ENCODE peak calls at places on chromosome 12, in nine cellular contexts. J is fibroblast of lung, H is GM23248, W is neural progenitor cell, F is GM23338, R is endothelial cell of umbilical vein, Z is H1, Q is MM.1S, M is hepatocyte. K is an unnamed sample.

GRCh38 chr12:50924131-50924438 is 28.3 kb upstream of the HIGD1C start:
- DNase-seq in F (no peak), Q (no peak), J (no peak), W (no peak), M (no peak), H (no peak), Z (no peak), R (no peak), K (no peak)

GRCh38 chr12:57153420-57153997 is 6.1 kb upstream of the LRP1-AS start:
- DNase-seq in R (no peak), Q (no peak), W (no peak), F (no peak), M (no peak), J (no peak), H (no peak), Z (no peak), K (no peak)

GRCh38 chr12:53174881-53175491 is 5.5 kb upstream of the ZNF740 start:
- DNase-seq in W (peak; percentile 59), H (peak; percentile 67), Q (peak; percentile 40), M (peak; percentile 60), Z (no peak), J (peak; percentile 17), F (peak; percentile 95), R (peak; percentile 28), K (peak; percentile 48)

GRCh38 chr12:117874842-117875434 is 93.9 kb downstream of the KSR2 start:
- DNase-seq in F (peak; percentile 90), M (peak; percentile 81), H (peak; percentile 86), W (peak; percentile 83), Z (peak; percentile 49), Q (peak; percentile 31), J (peak; percentile 42), R (peak; percentile 56), K (peak; percentile 73)

GRCh38 chr12:121294151-121294889 is 2.2 kb downstream of the CAMKK2 start:
- DNase-seq in J (no peak), Z (no peak), H (no peak), W (no peak), F (no peak), R (no peak), Q (no peak), M (no peak), K (no peak)

GRCh38 chr12:5511644-5512584 is 80.0 kb downstream of the NTF3 start:
- DNase-seq in M (peak; percentile 36), J (peak; percentile 12), Q (no peak), R (peak; percentile 26), F (peak; percentile 72), H (peak; percentile 54), Z (no peak), W (peak; percentile 62), K (peak; percentile 49)

GRCh38 chr12:71426648-71427047 is 12.9 kb upstream of the LGR5 start:
- DNase-seq in J (peak; percentile 29), W (no peak), H (peak; percentile 47), R (no peak), M (no peak), Q (no peak), Z (no peak), F (no peak), K (no peak)

GRCh38 chr12:39036060-39036459 is 130.7 kb upstream of the CPNE8 start:
- DNase-seq in M (peak; percentile 10), H (no peak), J (no peak), R (no peak), F (no peak), Z (no peak), Q (no peak), W (no peak), K (no peak)

GRCh38 chr12:55659486-55660385 is 23.0 kb downstream of the OR10P1 start:
- DNase-seq in Q (no peak), R (peak; percentile 12), J (peak; percentile 43), W (peak; percentile 49), H (peak; percentile 73), Z (no peak), F (peak; percentile 48), M (no peak), K (peak; percentile 63)

GRCh38 chr12:112218150-112218549 is 92.8 kb downstream of the TRAFD1 start:
- DNase-seq in R (no peak), H (peak; percentile 58), Q (no peak), W (no peak), F (no peak), M (no peak), J (peak; percentile 33), Z (no peak), K (no peak)

GRCh38 chr12:88529531-88530488 is 50.5 kb downstream of the KITLG start:
- DNase-seq in H (no peak), M (no peak), W (peak; percentile 20), Q (no peak), R (peak; percentile 58), Z (no peak), F (no peak), J (peak; percentile 38), K (no peak)

DNA sequence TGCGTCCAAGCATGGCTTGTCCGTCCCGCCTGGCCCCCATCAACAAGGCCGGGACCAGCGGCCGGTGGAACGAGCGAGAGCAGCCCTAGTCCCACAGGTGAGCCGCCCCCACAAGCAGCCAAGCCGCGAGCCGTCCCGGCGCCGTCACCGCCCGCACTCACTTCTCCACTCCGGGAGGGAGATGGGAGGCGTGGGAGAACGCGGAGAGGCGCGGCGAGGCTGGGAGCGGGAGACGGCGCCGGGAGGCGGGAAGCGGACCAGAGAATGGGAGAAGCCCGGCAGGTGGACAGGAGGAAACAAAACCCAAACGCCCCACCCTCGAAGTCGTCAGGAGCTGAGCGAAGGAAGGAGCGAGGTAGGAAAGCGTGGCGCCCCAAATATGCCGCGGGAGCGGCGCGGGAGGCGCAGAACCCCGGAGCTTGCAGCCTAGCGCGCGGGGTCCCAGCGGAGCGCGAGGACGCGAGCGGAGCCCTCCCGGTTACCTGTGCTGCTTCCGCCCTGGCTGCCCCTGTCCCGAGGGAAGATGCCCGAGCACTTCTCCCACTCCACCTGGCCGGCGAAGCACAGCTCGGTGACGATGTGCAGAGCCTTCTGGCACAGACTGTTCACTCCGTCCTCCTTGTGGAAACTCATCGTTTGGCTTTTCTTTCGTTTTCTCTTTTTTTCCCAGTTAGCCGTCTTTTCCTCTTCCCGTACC is 581 bp downstream of the SYT10 start:
- DNase-seq in J (peak; percentile 13), H (peak; percentile 22), M (peak; percentile 23), Z (no peak), R (no peak), Q (no peak), W (peak; percentile 51), F (peak; percentile 73), K (no peak)
- TF ChIP-seq EZH2 in J (no peak), H (no peak), M (peak; percentile 44), Z (peak; percentile 78), R (no peak), Q (no peak), W (peak; percentile 91), F (no peak), K (peak; percentile 2)

GRCh38 chr12:58832920-58833319 is 87.4 kb downstream of the LRIG3 start:
- DNase-seq in F (no peak), J (no peak), M (no peak), R (no peak), Z (no peak), H (no peak), W (no peak), Q (no peak), K (no peak)

GRCh38 chr12:58833844-58834243 is 86.5 kb downstream of the LRIG3 start:
- DNase-seq in F (no peak), H (no peak), Q (no peak), R (no peak), Z (no peak), W (no peak), M (no peak), J (no peak), K (peak; percentile 8)
- TF ChIP-seq EZH2 in F (no peak), H (no peak), Q (no peak), R (no peak), Z (no peak), W (no peak), M (no peak), J (no peak), K (no peak)

DNA sequence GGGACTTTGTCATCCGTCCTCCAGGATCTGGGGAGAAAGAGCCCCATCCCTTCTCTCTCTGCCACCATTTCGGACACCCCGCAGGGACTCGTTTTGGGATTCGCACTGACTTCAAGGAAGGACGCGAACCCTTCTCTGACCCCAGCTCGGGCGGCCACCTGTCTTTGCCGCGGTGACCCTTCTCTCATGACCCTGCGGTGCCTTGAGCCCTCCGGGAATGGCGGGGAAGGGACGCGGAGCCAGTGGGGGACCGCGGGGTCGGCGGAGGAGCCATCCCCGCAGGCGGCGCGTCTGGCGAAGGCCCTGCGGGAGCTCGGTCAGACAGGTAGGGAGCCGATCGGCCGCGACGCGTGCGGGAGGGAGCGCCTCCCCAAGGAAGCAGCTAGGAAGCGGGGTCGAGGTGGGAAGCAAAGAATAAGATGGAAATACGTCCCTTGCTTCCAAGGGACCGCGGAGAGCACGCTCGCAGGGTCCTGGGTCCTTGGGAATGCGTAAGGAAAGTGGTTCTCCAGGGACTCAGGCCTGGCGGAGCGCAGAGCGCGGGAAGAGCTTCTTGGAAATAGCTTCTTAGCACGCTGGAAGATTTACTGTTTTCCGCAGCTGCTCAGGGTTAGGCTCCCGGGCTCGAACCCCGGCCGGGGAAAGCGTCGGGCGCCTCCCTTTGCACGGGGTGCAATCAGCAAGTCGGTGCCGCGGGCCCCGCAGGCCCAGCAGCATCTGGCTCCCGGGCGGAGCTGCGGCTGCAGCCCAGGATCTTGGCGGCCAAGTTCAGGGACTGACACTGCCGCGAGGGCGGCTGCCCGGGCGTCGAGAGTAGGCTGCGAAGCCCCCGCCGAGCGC is 457 bp downstream of the SOCS2 start:
- DNase-seq in Q (no peak), H (peak; percentile 76), F (peak; percentile 79), R (peak; percentile 36), M (peak; percentile 55), J (peak; percentile 56), W (peak; percentile 53), Z (no peak), K (no peak)
- TF ChIP-seq EZH2 in Q (no peak), H (no peak), F (no peak), R (peak; percentile 92), M (peak; percentile 80), J (no peak), W (peak; percentile 96), Z (no peak), K (peak; percentile 71)

DNA sequence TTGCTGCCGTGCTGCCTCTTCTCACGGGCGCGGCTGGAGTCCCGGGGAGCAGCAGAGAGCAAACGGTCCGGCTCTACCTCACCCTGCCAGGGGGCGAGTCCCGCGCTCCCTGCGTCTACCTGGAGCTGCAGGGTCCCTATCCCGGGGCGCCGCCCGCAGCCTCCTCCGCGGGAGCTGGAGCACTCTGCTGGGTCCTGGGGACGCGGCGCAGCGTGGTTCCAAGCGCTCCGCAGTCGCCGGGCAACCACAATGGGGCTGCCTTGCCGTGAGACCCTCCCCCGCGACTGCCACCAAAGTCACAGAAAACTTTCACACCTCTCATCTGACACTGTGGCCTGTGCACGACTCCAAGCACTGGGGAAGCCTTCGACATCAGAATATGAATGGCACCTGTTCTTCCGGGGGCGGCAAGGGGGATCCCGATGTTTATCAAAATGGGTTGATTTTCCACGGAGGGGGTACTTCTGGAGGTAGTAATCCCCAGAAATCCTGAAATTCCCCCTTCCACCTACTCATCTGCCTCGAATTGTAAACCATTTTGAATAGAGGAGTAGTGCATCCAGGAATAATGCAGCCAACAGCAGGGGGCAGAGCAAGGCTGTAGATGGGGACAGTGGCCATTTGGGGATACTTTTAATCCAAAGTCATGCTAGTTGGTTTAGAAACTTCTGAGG is at the start of gene C12orf42:
- DNase-seq in Q (peak; percentile 39), F (peak; percentile 72), R (peak; percentile 5), W (peak; percentile 71), M (peak; percentile 24), Z (no peak), H (peak; percentile 47), J (no peak), K (peak; percentile 32)
- TF ChIP-seq EZH2 in Q (no peak), F (no peak), R (no peak), W (no peak), M (peak; percentile 60), Z (no peak), H (no peak), J (no peak), K (peak; percentile 62)

GRCh38 chr12:131749618-131750315 is 38.9 kb downstream of the SFSWAP start:
- DNase-seq in F (no peak), H (no peak), Z (no peak), M (no peak), J (no peak), W (no peak), Q (no peak), R (no peak), K (no peak)
- TF ChIP-seq EZH2 in F (no peak), H (no peak), Z (no peak), M (no peak), J (no peak), W (no peak), Q (no peak), R (no peak), K (no peak)